ENCODE peak calls at places on chromosomes 6 and 20, in ten cellular contexts. V is fibroblast of lung, O is HFF-Myc, C is BJ, Q is skeletal muscle cell, B is PC-3, U is cardiac fibroblast, D is thoracic aorta, P is AG09309, L is DND-41. N is an unnamed sample.

GRCh38 chr20:49188101-49188784 is at the start of gene STAU1:
- DNase-seq in V (peak; percentile 94), O (peak; percentile 75), C (peak; percentile 60), Q (peak; percentile 83), B (peak; percentile 98), U (peak; percentile 98), D (peak; percentile 70), P (peak; percentile 69), L (peak; percentile 97), N (peak; percentile 97)

GRCh38 chr6:122128445-122128844 is 271.0 kb upstream of the HSF2 start:
- DNase-seq in V (no peak), O (no peak), C (no peak), Q (no peak), B (no peak), U (no peak), D (no peak), P (no peak), L (no peak), N (no peak)

GRCh38 chr6:46062312-46062711 is 46.7 kb upstream of the CLIC5 start:
- DNase-seq in V (peak; percentile 61), O (no peak), C (no peak), Q (no peak), B (peak; percentile 62), U (peak; percentile 70), D (no peak), P (no peak), L (no peak), N (no peak)

GRCh38 chr6:52284131-52284459 is 447 bp downstream of the MCM3 start:
- DNase-seq in V (peak; percentile 25), O (no peak), C (no peak), Q (no peak), B (peak; percentile 47), U (peak; percentile 31), D (no peak), P (no peak), L (peak; percentile 61), N (peak; percentile 71)

GRCh38 chr20:9172908-9173307 is 104.0 kb downstream of the PLCB4 start:
- DNase-seq in V (peak; percentile 44), O (no peak), C (no peak), Q (no peak), B (peak; percentile 16), U (peak; percentile 3), D (no peak), P (no peak), L (peak; percentile 9), N (no peak)

GRCh38 chr20:63697357-63697867 is 960 bp downstream of the TNFRSF6B start:
- DNase-seq in V (no peak), O (no peak), C (no peak), Q (no peak), B (peak; percentile 21), U (no peak), D (no peak), P (no peak), L (no peak), N (no peak)

GRCh38 chr20:9103955-9104354 is 35.1 kb downstream of the PLCB4 start:
- DNase-seq in V (peak; percentile 4), O (no peak), C (no peak), Q (no peak), B (peak; percentile 84), U (no peak), D (no peak), P (no peak), L (no peak), N (no peak)

GRCh38 chr6:46781478-46782378 is 11.5 kb upstream of the MEP1A start:
- DNase-seq in V (peak; percentile 49), O (peak; percentile 29), C (peak; percentile 4), Q (peak; percentile 1), B (peak; percentile 87), U (peak; percentile 79), D (peak; percentile 4), P (peak; percentile 20), L (peak; percentile 29), N (peak; percentile 72)

GRCh38 chr20:32201977-32202363 is 5.6 kb downstream of the PLAGL2 start:
- DNase-seq in V (no peak), O (no peak), C (no peak), Q (no peak), B (no peak), U (no peak), D (no peak), P (no peak), L (no peak), N (no peak)

GRCh38 chr20:45834797-45835161 is 1.2 kb downstream of the SNX21 start:
- DNase-seq in V (no peak), O (no peak), C (no peak), Q (no peak), B (no peak), U (no peak), D (no peak), P (no peak), L (no peak), N (no peak)

GRCh38 chr6:12012566-12013367 is 655 bp downstream of the HIVEP1 start:
- DNase-seq in V (peak; percentile 91), O (peak; percentile 75), C (no peak), Q (no peak), B (peak; percentile 80), U (peak; percentile 92), D (peak; percentile 21), P (no peak), L (peak; percentile 57), N (peak; percentile 68)

GRCh38 chr6:162856885-162857284 is 129.1 kb downstream of the PACRG start:
- DNase-seq in V (peak; percentile 90), O (peak; percentile 75), C (peak; percentile 27), Q (peak; percentile 79), B (peak; percentile 66), U (peak; percentile 86), D (no peak), P (peak; percentile 55), L (no peak), N (no peak)

GRCh38 chr20:15599961-15600360 is 973.3 kb downstream of the KIF16B start:
- DNase-seq in V (no peak), O (no peak), C (no peak), Q (no peak), B (no peak), U (no peak), D (no peak), P (no peak), L (no peak), N (no peak)

GRCh38 chr20:15603978-15604377 is 969.3 kb downstream of the KIF16B start:
- DNase-seq in V (no peak), O (no peak), C (no peak), Q (no peak), B (no peak), U (no peak), D (no peak), P (no peak), L (no peak), N (no peak)

GRCh38 chr20:15603501-15603900 is 969.7 kb downstream of the KIF16B start:
- DNase-seq in V (no peak), O (no peak), C (no peak), Q (no peak), B (peak; percentile 53), U (no peak), D (no peak), P (no peak), L (no peak), N (no peak)

GRCh38 chr20:15597306-15597705 is 975.9 kb downstream of the KIF16B start:
- DNase-seq in V (no peak), O (no peak), C (no peak), Q (no peak), B (no peak), U (no peak), D (no peak), P (no peak), L (no peak), N (no peak)

GRCh38 chr20:15600565-15600964 is 972.7 kb downstream of the KIF16B start:
- DNase-seq in V (no peak), O (no peak), C (no peak), Q (no peak), B (no peak), U (no peak), D (no peak), P (no peak), L (no peak), N (no peak)
- H3K4me3 ChIP-seq in V (no peak overlapping the region), O (no peak overlapping the region), C (no peak overlapping the region), Q (no peak overlapping the region), B (no peak overlapping the region), U (no peak overlapping the region), D (no peak overlapping the region), P (no peak overlapping the region), L (no peak overlapping the region), N (no peak overlapping the region)

GRCh38 chr6:33198853-33199436 is 1.5 kb downstream of the RXRB start:
- DNase-seq in V (no peak), O (no peak), C (no peak), Q (no peak), B (no peak), U (no peak), D (no peak), P (no peak), L (no peak), N (no peak)
- H3K4me3 ChIP-seq in V (peak overlapping the region; percentile 67), O (peak overlapping the region; percentile 85), C (peak overlapping the region; percentile 78), Q (peak overlapping the region; percentile 95), B (peak overlapping the region; percentile 97), U (peak overlapping the region; percentile 94), D (peak overlapping the region; percentile 99), P (peak overlapping the region; percentile 90), L (peak overlapping the region; percentile 60), N (peak overlapping the region; percentile 96)

GRCh38 chr20:15100506-15101160 is 763.2 kb upstream of the FLRT3 start:
- DNase-seq in V (peak; percentile 8), O (no peak), C (no peak), Q (peak; percentile 12), B (no peak), U (no peak), D (no peak), P (no peak), L (no peak), N (no peak)
- H3K4me3 ChIP-seq in V (no peak overlapping the region), O (no peak overlapping the region), C (no peak overlapping the region), Q (no peak overlapping the region), B (no peak overlapping the region), U (no peak overlapping the region), D (no peak overlapping the region), P (no peak overlapping the region), L (no peak overlapping the region), N (no peak overlapping the region)

GRCh38 chr20:47358672-47359532 is 2.4 kb upstream of the ZMYND8 start:
- DNase-seq in V (peak; percentile 94), O (no peak), C (peak; percentile 73), Q (peak; percentile 89), B (peak; percentile 95), U (peak; percentile 97), D (peak; percentile 73), P (peak; percentile 96), L (no peak), N (peak; percentile 29)

GRCh38 chr20:47359533-47360206 is 3.2 kb upstream of the ZMYND8 start:
- DNase-seq in V (no peak), O (no peak), C (no peak), Q (no peak), B (no peak), U (no peak), D (no peak), P (no peak), L (no peak), N (no peak)

GRCh38 chr20:47361268-47361665 is 4.8 kb upstream of the ZMYND8 start:
- DNase-seq in V (peak; percentile 4), O (no peak), C (no peak), Q (no peak), B (no peak), U (no peak), D (no peak), P (no peak), L (no peak), N (no peak)

GRCh38 chr20:47360489-47361267 is 4.2 kb upstream of the ZMYND8 start:
- DNase-seq in V (peak; percentile 98), O (peak; percentile 82), C (peak; percentile 62), Q (peak; percentile 71), B (peak; percentile 89), U (peak; percentile 96), D (peak; percentile 70), P (peak; percentile 59), L (no peak), N (no peak)

DNA sequence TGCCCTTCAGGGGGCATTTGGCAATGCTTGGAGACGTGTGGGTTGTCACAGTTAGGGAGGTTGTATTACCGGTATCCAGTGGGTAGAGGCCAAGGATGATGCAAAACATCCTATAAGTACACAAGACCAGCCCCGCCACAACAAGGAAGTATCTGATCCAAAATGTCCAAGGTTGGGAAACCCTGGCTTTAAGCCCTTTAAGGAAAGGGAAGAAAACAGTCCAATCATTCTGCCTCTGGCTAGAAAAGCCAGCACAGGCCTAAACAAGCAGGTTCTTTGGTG is 3.6 kb upstream of the ZMYND8 start:
- DNase-seq in V (peak; percentile 44), O (no peak), C (no peak), Q (peak; percentile 72), B (peak; percentile 86), U (peak; percentile 89), D (peak; percentile 40), P (no peak), L (no peak), N (no peak)
- H3K4me3 ChIP-seq in V (no peak overlapping the region), O (peak overlapping the region; percentile 21), C (no peak overlapping the region), Q (no peak overlapping the region), B (peak overlapping the region; percentile 35), U (no peak overlapping the region), D (peak overlapping the region; percentile 40), P (no peak overlapping the region), L (no peak overlapping the region), N (no peak overlapping the region)